ENCODE peak calls at places on chromosome 10, in ten cellular contexts. G is mesenchymal stem cell, Y is SK-N-SH, D is left ventricle myocardium inferior, P is adipocyte, O is lung, W is HepG2, A is AG04450, S is thoracic aorta, M is OCI-LY7. C is an unnamed sample. For H3K9me3, the result is how much of the 10 kb centered on the place peaks cover.

GRCh38 chr10:6275022-6275997 is 72.6 kb downstream of the PFKFB3 start:
- DNase-seq in G (peak), Y (peak), D (peak), P (peak), O (peak), W (peak), A (peak), S (peak), M (no peak), C (peak)

GRCh38 chr10:65670087-65670486 is 1255.7 kb upstream of the LRRTM3 start:
- DNase-seq in G (peak), Y (no peak), D (no peak), P (no peak), O (no peak), W (no peak), A (peak), S (no peak), M (no peak), C (no peak)

GRCh38 chr10:3828404-3829192 is 43.6 kb upstream of the KLF6 start:
- DNase-seq in G (peak), Y (no peak), D (no peak), P (peak), O (no peak), W (no peak), A (peak), S (no peak), M (peak), C (peak)

GRCh38 chr10:25725917-25726716 is 207.9 kb upstream of the MYO3A start:
- DNase-seq in G (peak), Y (peak), D (no peak), P (peak), O (no peak), W (peak), A (no peak), S (no peak), M (peak), C (peak)

GRCh38 chr10:78876449-78876848 is 192.3 kb upstream of the ZMIZ1 start:
- DNase-seq in G (no peak), Y (no peak), D (no peak), P (no peak), O (peak), W (no peak), A (no peak), S (no peak), M (no peak), C (no peak)

GRCh38 chr10:129191848-129192247 is 275.2 kb upstream of the MGMT start:
- DNase-seq in G (no peak), Y (no peak), D (peak), P (no peak), O (no peak), W (no peak), A (no peak), S (no peak), M (no peak), C (no peak)

GRCh38 chr10:68871731-68872342 is 29.3 kb upstream of the DDX50 start:
- DNase-seq in G (peak), Y (peak), D (no peak), P (peak), O (no peak), W (peak), A (peak), S (no peak), M (no peak), C (peak)

GRCh38 chr10:29100505-29100904 is 188.4 kb upstream of the LYZL1 start:
- DNase-seq in G (no peak), Y (no peak), D (no peak), P (no peak), O (no peak), W (no peak), A (no peak), S (no peak), M (no peak), C (no peak)

GRCh38 chr10:51000164-51000563 is 74.1 kb upstream of the PRKG1 start:
- DNase-seq in G (peak), Y (no peak), D (no peak), P (peak), O (no peak), W (no peak), A (peak), S (no peak), M (no peak), C (peak)

GRCh38 chr10:116631871-116632295 is 11.1 kb downstream of the PNLIPRP2 start:
- DNase-seq in G (no peak), Y (no peak), D (no peak), P (no peak), O (no peak), W (no peak), A (no peak), S (no peak), M (no peak), C (no peak)

GRCh38 chr10:32738958-32739357 is 219.1 kb downstream of the ITGB1 start:
- DNase-seq in G (no peak), Y (no peak), D (no peak), P (no peak), O (no peak), W (no peak), A (no peak), S (no peak), M (no peak), C (no peak)

GRCh38 chr10:60646966-60647796 is 131.1 kb upstream of the CDK1 start:
- DNase-seq in G (peak), Y (peak), D (no peak), P (peak), O (no peak), W (peak), A (peak), S (no peak), M (peak), C (peak)

GRCh38 chr10:22246680-22247391 is 29.0 kb upstream of the EBLN1 start:
- DNase-seq in G (peak), Y (no peak), D (no peak), P (peak), O (no peak), W (peak), A (no peak), S (no peak), M (no peak), C (peak)

GRCh38 chr10:5491477-5491876 is 7.9 kb downstream of the CALML5 start:
- DNase-seq in G (no peak), Y (no peak), D (no peak), P (no peak), O (no peak), W (no peak), A (no peak), S (no peak), M (no peak), C (no peak)

GRCh38 chr10:31961675-31962074 is 33.0 kb upstream of the ARHGAP12 start:
- DNase-seq in G (peak), Y (no peak), D (no peak), P (peak), O (no peak), W (no peak), A (no peak), S (no peak), M (no peak), C (peak)

GRCh38 chr10:117363027-117363426 is 12.2 kb downstream of the PDZD8 start:
- DNase-seq in G (peak), Y (no peak), D (no peak), P (no peak), O (no peak), W (no peak), A (no peak), S (no peak), M (no peak), C (peak)

GRCh38 chr10:72079356-72079755 is 9.0 kb downstream of the SPOCK2 start:
- DNase-seq in G (no peak), Y (peak), D (no peak), P (no peak), O (no peak), W (no peak), A (no peak), S (no peak), M (peak), C (no peak)

GRCh38 chr10:99595770-99596465 is 24.3 kb downstream of the SLC25A28 start:
- DNase-seq in G (peak), Y (no peak), D (no peak), P (no peak), O (no peak), W (no peak), A (no peak), S (no peak), M (no peak), C (no peak)

GRCh38 chr10:129421399-129421798 is 45.6 kb upstream of the MGMT start:
- DNase-seq in G (no peak), Y (no peak), D (no peak), P (no peak), O (no peak), W (no peak), A (no peak), S (no peak), M (no peak), C (no peak)

GRCh38 chr10:8245131-8246117 is 190.9 kb downstream of the GATA3 start:
- DNase-seq in G (no peak), Y (peak), D (no peak), P (no peak), O (no peak), W (no peak), A (no peak), S (no peak), M (no peak), C (no peak)

GRCh38 chr10:70650751-70651150 is 21.6 kb upstream of the ADAMTS14 start:
- DNase-seq in G (no peak), Y (no peak), D (no peak), P (no peak), O (no peak), W (no peak), A (no peak), S (no peak), M (no peak), C (no peak)

GRCh38 chr10:70651661-70652060 is 20.6 kb upstream of the ADAMTS14 start:
- DNase-seq in G (no peak), Y (no peak), D (no peak), P (no peak), O (no peak), W (no peak), A (no peak), S (no peak), M (peak), C (peak)

GRCh38 chr10:70650104-70650503 is 22.2 kb upstream of the ADAMTS14 start:
- DNase-seq in G (no peak), Y (no peak), D (no peak), P (no peak), O (no peak), W (no peak), A (no peak), S (no peak), M (no peak), C (no peak)

GRCh38 chr10:70655316-70655715 is 17.0 kb upstream of the ADAMTS14 start:
- DNase-seq in G (no peak), Y (no peak), D (no peak), P (no peak), O (no peak), W (no peak), A (no peak), S (no peak), M (no peak), C (no peak)

DNA sequence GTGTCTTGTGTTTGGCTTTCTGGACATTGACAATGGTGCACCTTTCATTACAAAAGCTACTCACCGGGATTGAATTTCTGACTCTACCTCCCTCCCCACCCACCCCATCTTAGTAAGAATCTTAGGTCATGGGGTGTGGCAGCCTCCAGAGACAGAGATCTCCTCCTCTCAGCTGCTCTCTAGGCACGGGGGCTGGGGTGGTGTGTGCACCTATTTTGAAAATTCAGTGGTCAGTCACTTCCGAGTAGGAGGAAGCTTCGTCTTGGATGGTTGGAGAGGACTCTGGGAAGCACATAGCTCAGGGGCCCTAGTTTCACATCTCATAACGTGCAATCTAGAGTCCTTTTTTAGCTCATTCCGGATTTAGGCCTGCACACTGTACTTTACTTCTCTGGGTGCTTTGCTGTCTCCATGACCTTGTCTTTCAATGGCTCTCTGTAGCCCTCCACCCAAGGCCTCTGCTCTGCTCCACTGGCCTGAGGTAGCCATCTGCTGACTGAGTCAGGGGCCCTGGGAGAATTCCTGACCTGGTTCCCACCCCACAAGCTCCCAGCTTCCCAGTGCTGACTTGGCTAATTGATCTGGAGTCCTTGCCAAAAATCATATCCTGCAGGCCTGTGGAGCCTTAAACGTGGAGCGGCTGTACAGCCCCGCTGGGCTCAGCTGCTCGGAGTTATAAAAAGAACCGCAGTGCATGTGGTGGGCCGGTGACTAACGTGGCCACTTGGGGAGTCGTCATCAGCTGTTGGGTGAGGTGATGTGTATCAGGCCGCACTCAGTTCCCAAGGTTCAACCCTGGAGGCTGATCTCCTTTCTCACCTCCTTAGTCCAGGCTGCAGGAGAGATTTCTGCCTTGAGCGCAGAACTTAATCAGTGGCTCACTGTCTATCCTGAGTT is 19.3 kb upstream of the ADAMTS14 start:
- DNase-seq in G (peak), Y (peak), D (peak), P (peak), O (no peak), W (no peak), A (peak), S (no peak), M (no peak), C (no peak)
- H3K9me3 ChIP-seq in G (under half), Y (under half), D (under half), P (under half), O (under half), W (under half), A (under half), S (under half), M (under half), C (under half)

GRCh38 chr10:42578019-42578418 is 60.4 kb downstream of the ZNF33B start:
- DNase-seq in G (no peak), Y (no peak), D (no peak), P (no peak), O (no peak), W (no peak), A (no peak), S (no peak), M (no peak), C (no peak)

GRCh38 chr10:42574336-42574735 is 64.0 kb downstream of the ZNF33B start:
- DNase-seq in G (no peak), Y (no peak), D (no peak), P (no peak), O (no peak), W (no peak), A (no peak), S (no peak), M (no peak), C (no peak)

GRCh38 chr10:42576338-42576737 is 62.0 kb downstream of the ZNF33B start:
- DNase-seq in G (no peak), Y (no peak), D (no peak), P (no peak), O (peak), W (no peak), A (no peak), S (no peak), M (no peak), C (no peak)
- H3K9me3 ChIP-seq in G (under half), Y (under half), D (under half), P (under half), O (under half), W (under half), A (under half), S (under half), M (under half), C (under half)

GRCh38 chr10:37520488-37520887 is 336.9 kb downstream of the ZNF248 start:
- DNase-seq in G (no peak), Y (no peak), D (no peak), P (no peak), O (no peak), W (no peak), A (no peak), S (no peak), M (no peak), C (no peak)
- H3K9me3 ChIP-seq in G (under half), Y (under half), D (under half), P (under half), O (under half), W (under half), A (under half), S (under half), M (under half), C (under half)

GRCh38 chr10:43524434-43525247 is 49.8 kb downstream of the ZNF239 start:
- DNase-seq in G (peak), Y (no peak), D (no peak), P (peak), O (no peak), W (no peak), A (no peak), S (no peak), M (no peak), C (no peak)
- H3K9me3 ChIP-seq in G (half or more), Y (under half), D (half or more), P (half or more), O (under half), W (half or more), A (under half), S (half or more), M (under half), C (half or more)

DNA sequence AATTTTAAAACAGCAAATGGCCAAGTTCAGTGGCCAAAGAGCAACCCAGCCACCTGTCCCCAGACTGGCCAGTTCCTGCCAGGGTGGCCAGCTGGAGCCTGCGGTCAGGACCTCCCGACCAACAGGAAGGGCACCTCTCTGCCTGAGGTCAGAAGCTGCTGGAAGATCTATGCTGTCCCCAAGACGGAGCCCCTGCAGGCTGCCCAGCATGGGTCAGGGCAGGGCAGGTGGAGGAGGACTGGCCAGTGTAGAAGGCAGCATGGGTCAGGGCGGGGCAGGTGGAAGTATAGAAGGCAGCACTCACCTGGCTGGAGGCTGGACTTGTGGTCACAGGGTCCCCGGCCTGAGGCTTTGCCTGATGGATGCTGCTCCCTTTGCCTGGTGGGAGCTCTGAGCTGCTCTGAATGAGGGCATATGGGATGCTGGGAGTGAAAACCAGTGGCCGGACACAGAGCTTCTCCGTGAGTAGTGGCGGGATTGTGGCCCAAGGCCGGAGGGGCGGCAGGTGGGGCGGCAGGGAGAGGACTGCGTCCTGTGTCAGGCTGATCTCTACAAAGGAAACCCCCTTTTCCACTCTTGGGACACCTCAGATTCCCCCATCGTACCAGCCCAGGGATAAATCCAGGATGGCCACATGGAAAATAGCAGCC is 229.2 kb downstream of the TCERG1L start:
- DNase-seq in G (no peak), Y (no peak), D (no peak), P (no peak), O (no peak), W (no peak), A (no peak), S (no peak), M (no peak), C (no peak)
- H3K9me3 ChIP-seq in G (under half), Y (under half), D (under half), P (under half), O (under half), W (under half), A (half or more), S (under half), M (under half), C (under half)

DNA sequence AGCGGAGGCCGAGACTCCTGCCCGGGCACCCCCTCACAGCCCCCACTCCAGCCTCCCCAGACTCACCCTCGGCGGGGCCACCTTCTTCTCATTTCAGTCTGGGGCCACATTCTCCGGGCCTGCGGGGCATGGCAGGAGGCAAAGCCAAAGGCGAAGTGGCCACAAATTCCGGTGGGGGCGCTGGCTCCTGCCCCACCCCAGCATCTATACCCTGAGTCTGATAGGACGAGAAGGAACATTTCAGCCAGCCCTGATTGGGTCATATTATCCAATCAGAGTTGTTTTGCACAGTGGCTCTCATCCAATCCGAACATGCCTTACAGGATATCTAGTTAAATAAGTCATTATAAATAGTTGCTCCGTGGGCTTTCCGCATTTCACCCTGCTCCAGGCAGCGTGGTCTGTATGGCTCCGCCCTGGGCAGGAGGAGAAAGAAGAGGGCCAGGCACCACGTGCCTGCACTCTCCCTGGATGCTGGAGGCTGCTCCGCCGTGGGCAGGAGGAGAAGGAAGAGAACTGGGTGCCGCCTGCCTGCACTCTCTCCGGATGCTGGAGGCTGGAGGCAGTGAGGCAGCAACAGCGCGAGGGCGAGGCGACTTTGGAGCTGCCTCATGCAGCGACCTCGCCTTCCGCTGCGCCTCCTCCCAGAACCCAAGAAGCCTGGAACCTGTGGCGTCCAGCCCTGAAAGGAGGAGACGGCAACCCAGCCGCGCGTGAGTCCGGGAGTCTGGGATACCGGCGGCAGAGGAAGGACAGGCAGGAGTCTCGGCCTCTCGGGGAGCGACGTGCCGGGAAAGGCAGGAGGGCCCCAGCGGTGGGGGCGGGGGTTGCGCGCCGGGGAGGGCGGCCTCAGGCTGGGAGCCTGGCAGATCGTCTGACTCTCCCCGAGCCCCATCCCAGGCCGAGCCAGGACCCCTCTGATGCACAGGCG is 162.9 kb downstream of the ZNF33B start:
- DNase-seq in G (no peak), Y (peak), D (no peak), P (peak), O (no peak), W (peak), A (no peak), S (no peak), M (no peak), C (peak)
- H3K9me3 ChIP-seq in G (under half), Y (under half), D (under half), P (under half), O (under half), W (under half), A (under half), S (under half), M (under half), C (under half)

DNA sequence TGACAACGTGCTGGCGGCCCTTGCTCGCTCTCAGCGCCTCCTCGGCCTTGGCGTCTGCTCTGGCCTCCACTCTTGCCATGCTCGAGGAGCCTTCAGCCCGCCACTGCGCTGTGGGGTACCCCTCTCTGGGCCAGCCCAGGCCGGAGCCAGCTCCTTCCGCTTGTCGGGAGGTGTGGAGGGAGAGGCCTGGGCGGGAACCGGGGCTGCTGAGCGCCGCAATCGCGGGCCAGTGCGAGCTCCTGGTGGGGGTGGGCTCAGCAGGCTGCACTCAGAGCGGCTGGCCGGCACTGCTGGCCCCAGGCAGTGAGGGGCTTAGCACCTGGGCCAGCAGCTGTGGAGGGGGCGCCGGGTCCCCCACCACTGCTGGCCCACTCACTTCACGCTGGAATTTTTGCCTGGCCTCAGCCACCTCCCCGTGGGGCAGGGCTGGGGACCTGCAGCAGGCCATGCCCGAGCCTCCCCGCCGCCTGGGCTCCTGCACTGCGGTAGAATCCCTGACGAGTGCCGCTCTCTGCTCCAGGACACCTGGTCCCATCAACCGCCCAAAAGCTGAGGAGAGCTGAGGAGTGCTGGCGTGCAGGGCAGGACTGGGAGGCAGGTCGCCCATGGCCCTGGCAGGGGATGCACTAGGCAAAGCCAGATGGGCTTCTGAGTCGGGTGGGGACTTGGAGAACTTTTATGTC is 372.2 kb upstream of the NRG3 start:
- DNase-seq in G (no peak), Y (no peak), D (no peak), P (no peak), O (no peak), W (no peak), A (no peak), S (no peak), M (no peak), C (no peak)
- H3K9me3 ChIP-seq in G (under half), Y (under half), D (under half), P (under half), O (under half), W (half or more), A (under half), S (under half), M (under half), C (under half)

C was measured in PC-3.